ENCODE peak calls at places on chromosomes 13 and 19, in four cellular contexts. J is ascending aorta; L is GM23248; M is effector memory CD4-positive, alpha-beta T cell. C is an unnamed sample.

GRCh38 chr19:54081032-54081431 is at the start of gene TARM1:
- DNase-seq in M (no peak), L (no peak), J (no peak), C (no peak)

GRCh38 chr19:11861301-11861700 is 12.8 kb downstream of the ZNF439 start:
- DNase-seq in M (no peak), J (no peak), L (no peak), C (no peak)

GRCh38 chr19:35107541-35107939 is 8.1 kb upstream of the FXYD3 start:
- DNase-seq in J (no peak), M (no peak), L (peak), C (peak)

GRCh38 chr13:30892966-30893365 is 13.1 kb upstream of the MEDAG start:
- DNase-seq in L (peak), M (no peak), J (no peak), C (no peak)

GRCh38 chr19:33520844-33521479 is 629 bp downstream of the PEPD start:
- DNase-seq in M (no peak), J (no peak), L (no peak), C (no peak)

GRCh38 chr19:38285567-38285966 is 18.5 kb upstream of the C19orf33 start:
- DNase-seq in J (no peak), M (no peak), L (peak), C (no peak)

GRCh38 chr19:29389495-29389894 is 136.3 kb upstream of the VSTM2B start:
- DNase-seq in J (no peak), M (no peak), L (no peak), C (no peak)

GRCh38 chr19:4134351-4134750 is 10.4 kb upstream of the MAP2K2 start:
- DNase-seq in J (no peak), L (peak), M (no peak), C (no peak)

GRCh38 chr19:8832132-8833021 is at the start of the genes MBD3L1 and ZNF558:
- DNase-seq in L (peak), M (peak), J (peak), C (peak)

GRCh38 chr13:37656247-37656940 is 57.8 kb upstream of the POSTN start:
- DNase-seq in M (no peak), L (peak), J (no peak), C (peak)

GRCh38 chr19:51535535-51535934 is 4.1 kb upstream of the SIGLEC6 start:
- DNase-seq in J (no peak), L (no peak), M (no peak), C (no peak)

GRCh38 chr19:39398297-39398864 is 7.2 kb downstream of the MED29 start:
- DNase-seq in M (peak), J (peak), L (peak), C (peak)

GRCh38 chr19:38862321-38863059 is 12.7 kb upstream of the HNRNPL start:
- DNase-seq in J (no peak), M (no peak), L (peak), C (no peak)

GRCh38 chr13:112024577-112024976 is 42.4 kb upstream of the SOX1 start:
- DNase-seq in J (no peak), M (no peak), L (no peak), C (no peak)

GRCh38 chr19:13875824-13876223 is 1.1 kb upstream of the NANOS3 start:
- DNase-seq in M (no peak), L (no peak), J (no peak), C (no peak)

GRCh38 chr13:56735537-56735942 is 405.2 kb upstream of the PRR20A start:
- DNase-seq in M (no peak), L (no peak), J (no peak), C (no peak)

GRCh38 chr13:20901668-20902437 is 693 bp downstream of the XPO4 start:
- DNase-seq in L (peak), M (peak), J (no peak), C (peak)

GRCh38 chr13:30572859-30573275 is 44.9 kb upstream of the USPL1 start:
- DNase-seq in L (peak), M (no peak), J (no peak), C (peak)

GRCh38 chr19:12967907-12968306 is 1.5 kb upstream of the DAND5 start:
- DNase-seq in J (no peak), M (no peak), L (peak), C (peak)

GRCh38 chr13:101425623-101426022 is 9.3 kb upstream of the NALCN start:
- DNase-seq in L (no peak), M (no peak), J (no peak), C (no peak)

GRCh38 chr19:12937243-12938053 is 961 bp upstream of the CALR start:
- DNase-seq in M (no peak), L (peak), J (no peak), C (no peak)

GRCh38 chr13:26589754-26590153 is 32.3 kb downstream of the WASF3 start:
- DNase-seq in J (no peak), L (peak), M (no peak), C (no peak)

GRCh38 chr13:101575591-101575990 is 123.1 kb downstream of the ITGBL1 start:
- DNase-seq in M (no peak), J (no peak), L (peak), C (peak)

GRCh38 chr13:109357751-109358150 is 428.6 kb downstream of the IRS2 start:
- DNase-seq in J (no peak), L (no peak), M (no peak), C (no peak)

GRCh38 chr19:55146648-55147218 is 2.3 kb downstream of the TNNT1 start:
- DNase-seq in M (no peak), L (peak), J (no peak), C (peak)

GRCh38 chr19:21586341-21587116 is 81.1 kb downstream of the ZNF429 start:
- DNase-seq in J (no peak), M (peak), L (peak), C (no peak)

GRCh38 chr13:20772401-20773131 is 1.2 kb downstream of the EEF1AKMT1 start:
- DNase-seq in M (no peak), J (no peak), L (peak), C (no peak)

GRCh38 chr13:26678796-26679195 is 81.8 kb downstream of the GPR12 start:
- DNase-seq in L (no peak), M (no peak), J (no peak), C (no peak)

GRCh38 chr19:20107301-20107700 is 29.5 kb downstream of the ZNF90 start:
- DNase-seq in M (no peak), L (no peak), J (no peak), C (no peak)

GRCh38 chr13:48233097-48233885 is at the start of gene ITM2B:
- DNase-seq in M (peak), L (peak), J (no peak), C (peak)

GRCh38 chr19:15864824-15865223 is 33.0 kb downstream of the CYP4F2 start:
- DNase-seq in L (no peak), J (no peak), M (no peak), C (no peak)

GRCh38 chr19:5439452-5439851 is 15.8 kb upstream of the ZNRF4 start:
- DNase-seq in M (no peak), J (no peak), L (no peak), C (no peak)
- H3K4me3 ChIP-seq in M (no peak), J (no peak), L (no peak), C (no peak)

DNA sequence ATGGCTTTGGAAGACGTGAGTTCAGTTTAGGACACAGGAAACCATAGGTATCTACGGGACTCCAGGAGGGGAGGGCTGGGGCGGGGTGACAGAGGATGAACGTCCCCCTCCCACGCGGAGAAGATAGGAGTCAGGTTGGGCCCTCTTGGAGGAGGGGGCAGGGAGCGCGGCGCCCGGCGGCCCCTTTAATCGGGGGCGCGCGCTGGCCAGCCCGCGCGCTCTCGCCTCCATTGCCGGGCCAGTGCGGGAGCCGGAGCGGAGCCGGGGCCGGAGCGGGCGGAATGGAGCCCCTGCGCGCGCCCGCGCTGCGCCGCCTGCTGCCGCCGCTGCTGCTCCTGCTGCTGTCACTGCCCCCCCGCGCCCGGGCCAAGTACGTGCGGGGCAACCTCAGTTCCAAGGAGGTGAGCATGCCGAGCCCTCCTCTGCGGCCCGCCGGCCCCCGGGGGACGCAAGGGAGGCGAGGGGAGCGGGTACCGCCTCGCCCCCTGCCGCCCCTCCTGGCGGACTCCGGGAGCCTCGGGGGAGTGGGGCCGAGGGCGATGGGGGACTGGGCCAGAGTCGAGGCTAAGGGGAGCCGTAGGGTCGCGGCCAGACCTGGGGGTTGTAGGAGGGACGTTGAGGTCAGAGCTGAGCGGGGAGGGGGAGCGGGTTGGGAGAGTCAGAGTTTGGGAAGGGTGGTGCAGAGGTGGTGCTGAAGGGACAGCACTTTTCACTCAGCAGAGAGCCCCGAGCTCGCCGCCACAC is at the start of gene TMEM145:
- DNase-seq in J (no peak), L (peak), M (no peak), C (no peak)
- H3K4me3 ChIP-seq in J (peak), L (peak), M (peak), C (peak)

DNA sequence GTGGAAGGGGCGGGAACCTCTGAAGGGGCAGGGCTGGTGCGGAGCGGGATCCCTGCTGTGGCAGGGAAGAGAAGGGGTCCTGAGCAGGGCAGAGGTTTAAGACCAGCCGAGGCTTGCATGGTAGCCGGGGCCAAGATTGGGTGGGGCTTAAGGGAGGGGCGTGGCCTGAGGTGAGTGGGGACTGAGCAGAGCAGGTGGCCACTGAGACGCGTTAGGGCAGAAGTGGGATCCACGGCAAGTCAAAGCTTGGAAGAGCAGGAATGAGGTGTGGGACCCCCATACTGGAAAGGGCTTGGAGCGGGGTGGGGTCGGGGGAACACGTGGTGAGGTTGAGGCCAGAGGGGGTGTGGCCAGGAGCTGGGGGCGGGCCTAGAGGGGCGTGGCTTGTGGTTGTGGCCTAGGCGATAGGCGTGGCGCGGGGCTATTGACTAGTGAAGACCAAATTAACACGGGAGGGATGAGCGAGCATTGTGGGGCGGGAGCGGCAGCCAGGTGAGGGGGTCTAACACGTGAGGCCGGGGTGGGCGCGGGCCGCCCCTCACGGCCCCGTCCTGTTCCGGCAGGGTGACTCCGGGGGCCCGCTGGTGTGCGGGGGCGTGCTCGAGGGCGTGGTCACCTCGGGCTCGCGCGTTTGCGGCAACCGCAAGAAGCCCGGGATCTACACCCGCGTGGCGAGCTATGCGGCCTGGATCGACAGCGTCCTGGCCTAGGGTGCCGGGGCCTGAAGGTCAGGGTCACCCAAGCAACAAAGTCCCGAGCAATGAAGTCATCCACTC is 3.3 kb downstream of the CFD start:
- DNase-seq in M (peak), L (peak), J (no peak), C (peak)
- H3K4me3 ChIP-seq in M (peak), L (no peak), J (peak), C (peak)

DNA sequence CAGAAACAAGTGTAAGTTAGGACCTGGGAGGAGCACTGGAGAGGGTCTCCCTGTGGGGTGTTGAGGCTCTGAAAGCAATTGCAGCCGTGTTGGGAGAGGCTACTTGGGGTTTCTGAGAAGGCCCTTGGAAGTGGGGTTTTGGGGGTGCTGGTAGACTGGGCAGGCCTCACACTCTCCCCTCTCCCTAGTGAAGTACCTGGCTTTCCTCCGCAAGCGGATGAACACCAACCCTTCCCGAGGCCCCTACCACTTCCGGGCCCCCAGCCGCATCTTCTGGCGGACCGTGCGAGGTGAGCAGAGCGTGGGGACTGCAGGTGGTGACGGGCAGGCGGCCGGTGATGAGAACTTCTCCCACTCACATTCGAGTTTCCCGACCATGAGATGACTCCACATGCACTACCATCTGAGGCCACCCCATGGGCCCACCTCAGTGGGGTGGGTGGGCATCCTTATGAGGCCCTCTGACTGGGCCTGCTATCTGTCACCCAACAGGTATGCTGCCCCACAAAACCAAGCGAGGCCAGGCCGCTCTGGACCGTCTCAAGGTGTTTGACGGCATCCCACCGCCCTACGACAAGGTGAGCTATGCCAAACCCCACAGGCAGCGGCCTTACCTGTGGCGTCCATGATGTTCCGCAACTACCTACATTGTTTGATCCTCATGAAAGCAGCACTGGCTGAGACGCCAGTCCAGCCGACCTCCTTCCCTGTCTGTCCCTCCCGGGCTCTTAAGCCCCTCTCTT is 3.0 kb downstream of the RPL13A start:
- DNase-seq in J (no peak), M (no peak), L (no peak), C (no peak)
- H3K4me3 ChIP-seq in J (peak), M (peak), L (peak), C (no peak)

GRCh38 chr13:113110852-113111315 is 5.3 kb downstream of the F7 start:
- DNase-seq in L (no peak), M (no peak), J (no peak), C (no peak)
- H3K4me3 ChIP-seq in L (no peak), M (peak), J (peak), C (no peak)

DNA sequence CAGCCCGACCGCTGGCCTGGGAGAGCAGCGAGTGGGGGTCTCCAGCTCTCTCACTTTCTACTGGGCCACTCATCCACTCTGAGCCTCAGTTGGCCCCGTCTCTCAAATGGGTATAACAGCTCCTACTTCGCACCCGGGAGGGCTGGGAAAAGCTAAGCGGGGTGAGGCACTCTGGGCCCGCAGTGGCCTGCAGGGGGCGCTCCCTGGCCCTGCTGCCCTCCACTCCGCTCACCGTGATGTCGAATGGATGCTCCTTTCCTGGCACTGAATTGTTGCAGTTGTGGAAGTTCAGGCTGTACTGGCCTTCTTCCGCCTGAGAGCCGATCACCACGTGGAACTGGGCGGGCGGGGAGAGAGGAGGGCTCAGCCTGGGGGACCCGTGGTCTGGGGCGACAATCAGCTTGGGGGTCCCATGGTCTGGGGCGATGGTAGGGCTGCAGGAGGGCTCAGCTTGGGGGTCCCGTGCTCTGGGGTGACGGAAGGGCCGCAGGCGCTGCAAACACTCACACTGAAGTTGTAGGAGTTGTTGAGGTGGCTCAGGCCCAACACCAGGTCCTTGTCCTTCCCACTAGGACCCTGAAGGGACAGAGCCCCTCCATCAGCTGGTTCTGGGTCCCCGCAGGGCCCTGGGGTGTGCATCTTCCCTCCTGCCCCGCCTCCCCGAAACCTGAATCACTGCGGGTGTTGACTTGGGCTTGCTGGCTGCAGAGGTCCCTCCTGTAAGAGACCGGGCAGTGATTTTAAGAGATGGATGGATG is 3.9 kb downstream of the GPR108 start:
- DNase-seq in J (no peak), M (no peak), L (no peak), C (no peak)
- H3K4me3 ChIP-seq in J (no peak), M (no peak), L (no peak), C (no peak)

GRCh38 chr19:46076951-46077814 is 36.4 kb upstream of the IGFL4 start:
- DNase-seq in L (peak), J (no peak), M (no peak), C (peak)
- H3K4me3 ChIP-seq in L (peak), J (peak), M (no peak), C (no peak)

C was measured in bronchial epithelial cell.